ENCODE peak calls at places on chromosomes 6 and 20, in six cellular contexts. Z, H, W, S, F and O are unnamed samples.

GRCh38 chr6:17423018-17423417 is 29.6 kb downstream of the CAP2 start:
- DNase-seq in S (no peak), W (no peak), H (no peak), Z (no peak), F (no peak), O (no peak)

GRCh38 chr20:61115627-61116026 is 136.4 kb upstream of the CDH4 start:
- DNase-seq in F (no peak), S (no peak), H (peak; percentile 48), Z (no peak), W (peak; percentile 47), O (no peak)

GRCh38 chr6:149289966-149290365 is 27.5 kb upstream of the TAB2 start:
- DNase-seq in Z (peak; percentile 37), W (no peak), F (no peak), H (no peak), S (no peak), O (no peak)

GRCh38 chr6:123529058-123529457 is 107.7 kb downstream of the TRDN start:
- DNase-seq in H (no peak), W (no peak), F (no peak), S (no peak), Z (no peak), O (no peak)

GRCh38 chr20:61436674-61437279 is 184.7 kb downstream of the CDH4 start:
- DNase-seq in H (no peak), S (no peak), F (no peak), Z (no peak), W (peak; percentile 22), O (no peak)

GRCh38 chr20:19784511-19785172 is 26.6 kb downstream of the RIN2 start:
- DNase-seq in F (peak; percentile 72), W (peak; percentile 80), S (peak; percentile 36), Z (peak; percentile 96), H (peak; percentile 53), O (peak; percentile 91)

GRCh38 chr6:140043762-140044378 is 669.4 kb upstream of the CITED2 start:
- DNase-seq in Z (peak; percentile 77), S (no peak), H (no peak), F (no peak), W (no peak), O (no peak)

GRCh38 chr20:16821211-16822089 is 73.3 kb downstream of the OTOR start:
- DNase-seq in Z (peak; percentile 69), F (no peak), W (no peak), S (peak; percentile 9), H (no peak), O (no peak)

GRCh38 chr20:25496968-25497401 is 88.3 kb downstream of the NINL start:
- DNase-seq in F (no peak), S (no peak), W (no peak), Z (peak; percentile 100), H (no peak), O (no peak)

GRCh38 chr6:158464483-158464882 is 95.4 kb upstream of the TMEM181 start:
- DNase-seq in H (no peak), Z (no peak), F (no peak), S (no peak), W (no peak), O (no peak)

GRCh38 chr6:91606148-91606901 is 1019.5 kb upstream of the MAP3K7 start:
- DNase-seq in F (no peak), W (no peak), H (no peak), S (no peak), Z (no peak), O (no peak)

GRCh38 chr20:10115021-10115420 is 80.2 kb downstream of the ANKEF1 start:
- DNase-seq in H (no peak), F (no peak), W (no peak), S (no peak), Z (peak; percentile 73), O (no peak)

GRCh38 chr20:63490416-63490815 is 8.5 kb downstream of the EEF1A2 start:
- DNase-seq in W (no peak), H (peak; percentile 19), S (no peak), F (no peak), Z (no peak), O (no peak)

GRCh38 chr6:167567142-167568033 is 242.5 kb downstream of the TTLL2 start:
- DNase-seq in W (no peak), Z (peak; percentile 4), H (peak; percentile 57), F (no peak), S (no peak), O (no peak)

GRCh38 chr20:53163486-53163885 is 191.3 kb downstream of the TSHZ2 start:
- DNase-seq in S (no peak), F (no peak), Z (peak; percentile 16), W (no peak), H (no peak), O (no peak)

GRCh38 chr6:135250751-135251356 is 69.7 kb downstream of the MYB start:
- DNase-seq in S (peak; percentile 45), H (no peak), Z (no peak), F (no peak), W (no peak), O (no peak)

GRCh38 chr20:40331699-40332098 is 357.3 kb downstream of the MAFB start:
- DNase-seq in W (no peak), F (no peak), Z (no peak), H (no peak), S (peak; percentile 19), O (no peak)

GRCh38 chr6:140485740-140486467 is 1111.5 kb upstream of the CITED2 start:
- DNase-seq in S (no peak), Z (peak; percentile 86), H (no peak), W (peak; percentile 67), F (no peak), O (no peak)

GRCh38 chr6:75211920-75212590 is 6.2 kb upstream of the COL12A1 start:
- DNase-seq in Z (peak; percentile 12), S (peak; percentile 30), W (no peak), F (no peak), H (no peak), O (no peak)

GRCh38 chr6:130010387-130010786 is 8.0 kb upstream of the L3MBTL3 start:
- DNase-seq in S (no peak), Z (no peak), H (no peak), W (no peak), F (no peak), O (no peak)

GRCh38 chr6:125564941-125565340 is 184.5 kb upstream of the HEY2 start:
- DNase-seq in Z (no peak), F (no peak), S (no peak), W (no peak), H (no peak), O (no peak)

GRCh38 chr6:12294851-12295536 is 4.8 kb downstream of the EDN1 start:
- DNase-seq in Z (no peak), H (no peak), F (no peak), S (no peak), W (no peak), O (no peak)

GRCh38 chr6:715709-716450 is 22.9 kb upstream of the EXOC2 start:
- DNase-seq in Z (no peak), W (no peak), F (no peak), H (no peak), S (no peak), O (no peak)
- TF ChIP-seq CTCF in Z (no peak), W (no peak), F (no peak), H (no peak), S (no peak), O (no peak)

DNA sequence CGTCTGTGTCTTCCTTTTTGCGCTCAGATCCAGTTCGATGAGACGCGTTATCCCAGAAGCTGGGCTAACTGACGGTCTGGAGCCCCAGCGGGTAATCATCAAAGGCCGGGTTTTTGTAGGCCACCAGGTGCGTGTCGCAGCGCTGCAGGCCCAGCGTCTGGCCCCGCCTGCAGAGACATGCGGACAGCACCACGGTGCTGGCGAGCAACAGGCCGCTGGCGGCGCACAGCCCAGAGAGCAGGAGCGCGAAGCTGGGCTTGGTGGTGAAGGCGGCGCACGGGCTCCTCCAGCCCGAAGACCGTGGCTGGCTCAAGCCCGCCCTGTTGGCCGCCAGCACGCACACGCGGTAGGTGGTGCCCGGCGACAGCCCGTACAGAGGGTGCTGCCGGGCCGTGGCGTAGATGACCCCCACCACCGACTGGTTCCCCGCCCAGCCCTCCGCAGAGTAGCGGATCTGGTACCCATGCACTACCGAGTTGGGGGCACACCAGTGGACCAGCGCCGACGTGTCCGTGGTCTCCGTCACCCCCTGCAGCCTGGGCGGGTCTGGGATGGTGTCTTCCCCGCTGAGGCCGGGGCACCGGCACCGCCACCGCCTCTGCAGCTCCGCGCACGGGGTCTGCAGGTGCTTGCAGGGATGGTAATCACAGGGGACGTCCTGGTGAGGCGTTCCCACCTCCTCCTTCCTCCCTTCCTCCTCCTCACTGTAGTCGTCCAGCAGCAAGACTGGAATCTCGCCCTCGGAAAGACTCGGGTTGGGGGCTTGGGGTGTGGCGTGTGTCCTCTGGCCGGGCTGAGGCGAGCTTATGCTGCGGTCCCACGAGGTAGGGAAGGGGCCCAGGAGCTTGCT is 12.7 kb downstream of the LRRN4 start:
- DNase-seq in Z (no peak), S (no peak), H (no peak), F (no peak), W (no peak), O (no peak)
- TF ChIP-seq CTCF in Z (no peak), S (no peak), H (no peak), F (no peak), W (no peak), O (no peak)

GRCh38 chr6:155158044-155158843 is 105.6 kb upstream of the CLDN20 start:
- DNase-seq in Z (peak; percentile 73), S (no peak), H (no peak), W (no peak), F (no peak), O (no peak)
- TF ChIP-seq CTCF in Z (no peak), S (no peak), H (no peak), W (no peak), F (no peak), O (no peak)

DNA sequence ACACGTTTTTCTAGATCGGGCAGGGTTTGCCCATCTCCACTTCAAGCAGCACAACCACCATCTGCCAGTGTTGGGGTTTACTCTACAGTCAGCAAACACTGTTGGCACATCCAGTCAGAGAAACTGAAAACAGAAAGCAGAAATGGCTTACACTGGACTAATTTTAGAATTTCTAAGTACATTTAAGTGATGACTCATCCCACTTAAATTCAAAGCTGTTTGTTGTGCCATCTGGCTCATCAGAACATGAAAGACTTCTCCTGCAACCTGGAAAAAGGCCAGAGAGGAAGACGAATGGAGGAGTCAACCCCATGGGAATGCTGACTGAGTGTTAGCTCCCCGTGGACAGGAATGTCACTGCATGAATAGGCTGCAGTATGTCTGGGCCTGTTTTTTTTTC is 21.8 kb downstream of the FAM209B start:
- DNase-seq in W (no peak), F (no peak), Z (peak; percentile 99), S (peak; percentile 29), H (no peak), O (no peak)
- TF ChIP-seq CTCF in W (no peak), F (peak; percentile 24), Z (peak; percentile 17), S (no peak), H (peak; percentile 44), O (no peak)

GRCh38 chr20:362271-363254 is 15.7 kb downstream of the NRSN2 start:
- DNase-seq in S (peak; percentile 77), Z (peak; percentile 99), F (peak; percentile 91), W (peak; percentile 94), H (peak; percentile 86), O (no peak)
- TF ChIP-seq CTCF in S (peak; percentile 7), Z (peak; percentile 86), F (peak; percentile 35), W (peak; percentile 44), H (peak; percentile 52), O (peak; percentile 70)